ENCODE peak calls at places on chromosomes 5 and 9, in five cellular contexts. Q, M, G, U and D are unnamed samples. For H3K36me3 and H3K4me1, the result is how much of the 10 kb centered on the place peaks cover.

GRCh38 chr5:115859378-115859777 is 17.6 kb downstream of the AP3S1 start:
- DNase-seq in Q (no peak), U (no peak), G (no peak), M (no peak), D (no peak)

GRCh38 chr5:16271851-16272250 is 92.3 kb upstream of the MARCHF11 start:
- DNase-seq in U (no peak), Q (no peak), G (no peak), M (no peak), D (no peak)

GRCh38 chr5:168859471-168859870 is 280.3 kb upstream of the PANK3 start:
- DNase-seq in G (no peak), M (no peak), U (no peak), Q (no peak), D (no peak)

GRCh38 chr5:95845401-95845800 is 22.9 kb upstream of the GLRX start:
- DNase-seq in Q (no peak), G (no peak), M (no peak), U (no peak), D (no peak)

GRCh38 chr5:6905423-6905822 is 192.2 kb downstream of the TENT4A start:
- DNase-seq in G (no peak), U (no peak), Q (no peak), M (no peak), D (no peak)

GRCh38 chr5:118863345-118863744 is 125.0 kb downstream of the DTWD2 start:
- DNase-seq in G (no peak), U (no peak), M (no peak), Q (no peak), D (no peak)

GRCh38 chr5:172903790-172904189 is 55.4 kb upstream of the RPL26L1 start:
- DNase-seq in Q (no peak), G (no peak), M (peak), U (peak), D (peak)

GRCh38 chr5:169450464-169450863 is 133.1 kb upstream of the SPDL1 start:
- DNase-seq in Q (no peak), G (no peak), M (peak), U (no peak), D (no peak)

GRCh38 chr5:96229173-96229572 is 203.9 kb downstream of the PCSK1 start:
- DNase-seq in M (no peak), Q (no peak), U (no peak), G (no peak), D (no peak)

GRCh38 chr9:32424616-32425015 is 40.2 kb downstream of the ACO1 start:
- DNase-seq in G (no peak), M (no peak), Q (no peak), U (no peak), D (no peak)

GRCh38 chr9:114186793-114187289 is 31.5 kb downstream of the COL27A1 start:
- DNase-seq in G (no peak), M (no peak), U (no peak), Q (no peak), D (no peak)

GRCh38 chr5:80064124-80064523 is 29.0 kb downstream of the THBS4 start:
- DNase-seq in M (no peak), G (no peak), Q (no peak), U (no peak), D (no peak)

GRCh38 chr9:97759611-97760288 is 62.6 kb upstream of the XPA start:
- DNase-seq in U (no peak), M (no peak), G (no peak), Q (no peak), D (no peak)

GRCh38 chr5:135318037-135318436 is 81.0 kb downstream of the MACROH2A1 start:
- DNase-seq in U (peak), Q (no peak), G (no peak), M (no peak), D (no peak)

GRCh38 chr5:135317286-135317685 is 81.7 kb downstream of the MACROH2A1 start:
- DNase-seq in U (peak), G (no peak), Q (no peak), M (no peak), D (no peak)

GRCh38 chr5:135313946-135314345 is 85.1 kb downstream of the MACROH2A1 start:
- DNase-seq in U (no peak), G (no peak), M (no peak), Q (no peak), D (no peak)

GRCh38 chr5:135313405-135313804 is 85.6 kb downstream of the MACROH2A1 start:
- DNase-seq in U (no peak), M (no peak), Q (no peak), G (no peak), D (no peak)

GRCh38 chr5:135315394-135315793 is 83.6 kb downstream of the MACROH2A1 start:
- DNase-seq in U (no peak), G (no peak), M (peak), Q (no peak), D (no peak)
- H3K36me3 ChIP-seq in U (under half), G (under half), M (under half), Q (under half), D (under half)

GRCh38 chr9:124595743-124596142 is 88.5 kb upstream of the NR5A1 start:
- DNase-seq in Q (no peak), M (no peak), G (no peak), U (no peak), D (no peak)

GRCh38 chr9:124594673-124595072 is 87.5 kb upstream of the NR5A1 start:
- DNase-seq in U (no peak), Q (no peak), M (peak), G (no peak), D (no peak)

GRCh38 chr9:124593080-124594058 is 86.2 kb upstream of the NR5A1 start:
- DNase-seq in Q (no peak), G (no peak), M (peak), U (no peak), D (no peak)

GRCh38 chr9:124596172-124596839 is 89.1 kb upstream of the NR5A1 start:
- DNase-seq in U (no peak), G (no peak), M (no peak), Q (no peak), D (no peak)

DNA sequence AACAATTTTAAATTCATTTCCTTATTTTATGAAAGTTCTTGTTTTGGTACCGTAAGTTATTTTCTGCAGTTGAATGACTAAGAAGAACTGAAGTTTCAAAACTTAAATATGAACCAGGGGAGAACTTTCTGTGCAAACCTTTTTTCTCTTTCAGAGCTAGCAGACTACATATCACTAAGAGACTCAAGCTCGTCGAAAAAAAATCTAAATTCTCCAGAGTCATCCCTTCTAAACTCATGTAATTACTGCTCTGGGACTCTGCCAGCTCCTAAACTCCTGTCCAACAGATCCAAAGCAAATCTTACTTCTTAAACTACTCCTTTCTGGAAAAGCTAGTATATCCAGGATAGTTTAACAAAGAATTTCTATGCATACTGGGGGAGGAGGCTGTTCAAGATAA is 87.0 kb upstream of the NR5A1 start:
- DNase-seq in U (no peak), Q (no peak), G (no peak), M (peak), D (no peak)
- H3K4me1 ChIP-seq in U (under half), Q (under half), G (under half), M (half or more), D (under half)

DNA sequence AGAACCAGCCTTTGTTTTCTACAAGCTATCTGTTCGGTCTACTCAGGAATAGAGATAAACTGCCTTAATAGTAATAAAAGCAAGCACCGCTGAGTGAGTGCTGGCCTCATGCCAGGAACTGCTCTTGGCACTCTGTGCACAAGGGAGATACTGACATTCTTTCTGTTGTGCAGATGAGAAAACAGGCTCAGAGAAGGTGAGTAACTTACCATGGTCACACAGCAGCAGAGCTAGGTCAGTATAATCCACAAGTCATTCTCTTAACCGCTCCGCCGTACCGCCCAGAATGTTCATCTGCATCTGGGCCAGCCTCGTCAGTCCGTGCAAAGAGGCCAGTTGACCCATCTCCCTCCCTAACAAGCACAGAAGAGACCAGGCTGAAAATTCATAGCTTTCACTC is 27.4 kb downstream of the QRFP start:
- DNase-seq in U (peak), G (no peak), M (peak), Q (no peak), D (no peak)
- H3K36me3 ChIP-seq in U (half or more), G (under half), M (under half), Q (under half), D (under half)

DNA sequence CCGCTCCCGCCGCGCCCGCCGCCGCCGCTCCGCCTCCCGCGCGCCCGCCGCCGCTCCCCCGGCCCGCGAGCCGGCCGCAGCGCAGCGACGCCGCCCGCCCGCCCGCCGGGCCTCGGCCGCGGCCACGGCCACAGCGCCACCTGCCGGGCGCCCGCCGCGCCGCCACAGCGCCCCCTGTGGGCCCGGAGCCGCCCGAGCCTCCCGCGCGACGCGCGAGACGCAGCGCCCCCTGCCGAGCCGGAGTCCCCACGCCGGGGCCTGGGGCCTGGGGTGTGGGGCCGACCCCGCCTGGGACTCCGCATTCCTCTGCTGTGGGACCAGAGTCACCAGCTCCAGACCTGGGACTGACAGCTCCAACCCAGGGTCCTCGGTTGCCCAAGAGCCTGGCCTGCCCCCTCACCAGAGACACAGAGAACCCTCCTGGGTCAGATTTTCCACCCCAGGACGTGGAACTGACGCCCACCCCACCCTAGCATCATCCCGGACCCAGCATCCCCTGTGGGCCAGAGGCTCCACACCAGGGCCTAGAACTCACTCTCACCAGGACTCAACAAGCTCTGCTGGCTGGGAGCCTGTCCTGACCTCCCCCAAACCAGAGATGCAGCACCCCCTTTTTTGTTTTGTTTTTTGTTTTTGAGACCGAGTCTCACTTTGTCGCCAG is at the start of gene RAPGEF1:
- DNase-seq in Q (peak), M (peak), G (peak), U (peak), D (peak)
- H3K4me1 ChIP-seq in Q (half or more), M (under half), G (half or more), U (half or more), D (under half)

DNA sequence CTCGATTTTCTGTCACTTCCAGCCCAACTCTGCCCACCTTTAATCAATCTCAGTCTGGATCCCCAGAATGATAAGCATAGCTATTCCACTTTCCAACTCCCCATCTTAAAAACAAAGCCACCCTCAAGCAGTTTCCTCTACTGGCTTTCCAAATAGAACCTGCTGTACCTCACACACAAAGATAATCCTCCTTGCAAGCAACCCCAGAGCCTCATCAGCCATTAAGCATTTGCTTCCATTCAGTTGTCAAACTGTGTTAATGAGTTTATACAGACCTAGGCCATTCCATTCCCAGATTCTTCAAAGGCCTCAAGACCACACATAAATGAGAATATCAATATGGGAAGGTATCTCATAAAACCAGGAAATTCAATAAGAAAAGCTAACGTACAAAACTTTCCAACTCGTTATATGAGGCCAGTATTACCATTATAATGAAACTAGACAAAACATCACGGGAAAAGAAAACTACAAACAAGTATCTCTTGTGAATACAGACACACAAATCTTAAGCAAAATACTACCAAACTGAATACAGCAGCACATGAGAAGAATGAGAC is 86.8 kb downstream of the DROSHA start:
- DNase-seq in M (no peak), Q (no peak), G (no peak), U (no peak), D (no peak)
- H3K36me3 ChIP-seq in M (under half), Q (under half), G (under half), U (under half), D (under half)

GRCh38 chr5:979100-979817 is 29.3 kb upstream of the NKD2 start:
- DNase-seq in G (no peak), M (no peak), Q (no peak), U (no peak), D (peak)

GRCh38 chr5:980001-980588 is 28.5 kb upstream of the NKD2 start:
- DNase-seq in M (no peak), G (no peak), Q (no peak), U (no peak), D (no peak)

GRCh38 chr5:976849-977751 is 31.5 kb upstream of the NKD2 start:
- DNase-seq in U (no peak), Q (no peak), G (no peak), M (no peak), D (no peak)

GRCh38 chr5:978693-979092 is 29.9 kb upstream of the NKD2 start:
- DNase-seq in Q (no peak), G (no peak), M (no peak), U (no peak), D (peak)

GRCh38 chr5:978051-978450 is 30.6 kb upstream of the NKD2 start:
- DNase-seq in Q (no peak), G (no peak), M (no peak), U (no peak), D (no peak)
- H3K4me1 ChIP-seq in Q (under half), G (under half), M (under half), U (under half), D (under half)

GRCh38 chr5:147648597-147648996 is 133.9 kb downstream of the JAKMIP2 start:
- DNase-seq in U (no peak), G (no peak), M (no peak), Q (no peak), D (no peak)
- H3K36me3 ChIP-seq in U (under half), G (under half), M (under half), Q (under half), D (under half)

DNA sequence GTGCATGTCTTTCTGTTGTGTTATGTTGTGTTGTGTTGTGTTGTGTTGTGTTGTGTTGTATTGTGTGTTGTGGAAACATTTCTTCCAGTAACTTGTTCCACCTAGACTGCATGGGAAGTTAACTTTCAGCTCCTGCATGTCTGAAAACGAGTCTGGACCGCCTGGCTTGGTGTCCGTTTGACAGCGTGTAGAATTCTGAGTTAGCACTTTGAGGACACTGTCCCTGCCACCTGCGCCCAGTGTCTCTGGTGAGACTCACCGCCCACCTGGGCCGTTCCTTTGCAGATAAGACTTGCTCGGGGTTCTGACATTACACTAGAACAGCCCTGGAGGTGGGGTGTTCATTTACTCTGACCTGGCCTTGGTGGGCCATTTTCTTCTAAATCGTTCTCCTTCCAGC is 42.0 kb downstream of the WNK2 start:
- DNase-seq in Q (no peak), M (no peak), G (no peak), U (no peak), D (no peak)
- H3K4me1 ChIP-seq in Q (under half), M (under half), G (under half), U (under half), D (under half)

GRCh38 chr5:138909734-138910133 is 34.6 kb upstream of the LRRTM2 start:
- DNase-seq in G (no peak), M (no peak), U (no peak), Q (no peak), D (no peak)

GRCh38 chr5:138912093-138912492 is 37.0 kb upstream of the LRRTM2 start:
- DNase-seq in U (no peak), Q (no peak), G (no peak), M (no peak), D (no peak)

GRCh38 chr5:138910546-138911185 is 35.5 kb upstream of the LRRTM2 start:
- DNase-seq in Q (no peak), G (no peak), M (no peak), U (no peak), D (no peak)

GRCh38 chr5:138913773-138914172 is 38.6 kb upstream of the LRRTM2 start:
- DNase-seq in U (no peak), M (no peak), G (no peak), Q (no peak), D (no peak)

GRCh38 chr5:138911441-138911840 is 36.3 kb upstream of the LRRTM2 start:
- DNase-seq in G (no peak), M (peak), U (no peak), Q (no peak), D (no peak)
- H3K36me3 ChIP-seq in G (under half), M (under half), U (half or more), Q (under half), D (under half)

GRCh38 chr9:37215456-37216229 is 95.3 kb downstream of the ZCCHC7 start:
- DNase-seq in Q (no peak), G (no peak), M (peak), U (no peak), D (no peak)

GRCh38 chr9:37210737-37211523 is 90.6 kb downstream of the ZCCHC7 start:
- DNase-seq in Q (no peak), G (no peak), M (no peak), U (no peak), D (no peak)

GRCh38 chr9:37217141-37217540 is 96.8 kb downstream of the ZCCHC7 start:
- DNase-seq in G (no peak), M (no peak), U (no peak), Q (no peak), D (no peak)

GRCh38 chr9:37209431-37210386 is 89.3 kb downstream of the ZCCHC7 start:
- DNase-seq in G (no peak), M (no peak), U (no peak), Q (no peak), D (no peak)

DNA sequence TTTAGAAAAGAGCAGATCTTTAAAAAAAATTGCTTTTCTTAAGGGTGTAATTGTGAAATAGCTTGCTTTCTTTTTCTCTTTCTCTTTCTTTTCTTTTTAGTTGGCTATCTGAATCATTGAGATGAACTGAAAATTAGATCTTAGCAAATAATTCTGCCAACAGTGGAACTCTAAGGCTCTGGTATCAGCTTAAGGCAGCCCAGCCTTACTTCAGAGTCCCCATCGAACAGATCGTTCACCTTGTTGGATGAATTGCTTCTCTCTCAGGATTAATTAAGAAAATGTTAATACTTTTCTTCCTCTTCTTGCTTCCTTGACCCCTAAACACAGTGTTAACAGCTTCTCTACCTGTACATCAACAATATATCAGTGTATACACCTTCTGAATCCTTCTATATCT is 92.1 kb downstream of the ZCCHC7 start:
- DNase-seq in G (no peak), M (no peak), Q (no peak), U (no peak), D (no peak)
- H3K4me1 ChIP-seq in G (under half), M (under half), Q (under half), U (under half), D (under half)